ENCODE peak calls at places on chromosomes 4 and X, in four cellular contexts. D is ascending aorta; C is CD8-positive, alpha-beta memory T cell; Z is hepatocyte. P is an unnamed sample.

GRCh38 chr4:88891636-88892035 is 165.3 kb downstream of the FAM13A start:
- DNase-seq in C (no peak), Z (no peak), D (no peak), P (no peak)

GRCh38 chr4:96519291-96519690 is 679.4 kb downstream of the PDHA2 start:
- DNase-seq in C (no peak), D (no peak), Z (no peak), P (no peak)

GRCh38 chr4:186221624-186222023 is 5.7 kb upstream of the KLKB1 start:
- DNase-seq in C (no peak), D (no peak), Z (no peak), P (no peak)

GRCh38 chr4:1772869-1773538 is 20.1 kb upstream of the FGFR3 start:
- DNase-seq in C (no peak), Z (no peak), D (no peak), P (no peak)

GRCh38 chr4:141140271-141141205 is 7.3 kb upstream of the RNF150 start:
- DNase-seq in C (no peak), Z (no peak), D (no peak), P (no peak)

GRCh38 chrX:22795680-22796079 is 204.1 kb upstream of the DDX53 start:
- DNase-seq in D (no peak), C (no peak), Z (no peak), P (no peak)

GRCh38 chr4:169070895-169071218 is 60.8 kb upstream of the CBR4 start:
- DNase-seq in D (no peak), Z (peak; percentile 75), C (no peak), P (no peak)

GRCh38 chrX:132956421-132957210 is 1.8 kb downstream of the HS6ST2 start:
- DNase-seq in Z (peak; percentile 15), C (no peak), D (no peak), P (no peak)

GRCh38 chr4:967113-968104 is 6.0 kb downstream of the DGKQ start:
- DNase-seq in Z (no peak), C (no peak), D (peak; percentile 62), P (no peak)

GRCh38 chr4:30722916-30723270 is 2.7 kb downstream of the PCDH7 start:
- DNase-seq in Z (peak; percentile 14), C (no peak), D (no peak), P (no peak)
- H3K4me1 ChIP-seq in Z (no peaks in the 10 kb centered on the region), C (no peaks in the 10 kb centered on the region), D (no peaks in the 10 kb centered on the region), P (peaks cover 4% of the 10 kb centered on the region)

DNA sequence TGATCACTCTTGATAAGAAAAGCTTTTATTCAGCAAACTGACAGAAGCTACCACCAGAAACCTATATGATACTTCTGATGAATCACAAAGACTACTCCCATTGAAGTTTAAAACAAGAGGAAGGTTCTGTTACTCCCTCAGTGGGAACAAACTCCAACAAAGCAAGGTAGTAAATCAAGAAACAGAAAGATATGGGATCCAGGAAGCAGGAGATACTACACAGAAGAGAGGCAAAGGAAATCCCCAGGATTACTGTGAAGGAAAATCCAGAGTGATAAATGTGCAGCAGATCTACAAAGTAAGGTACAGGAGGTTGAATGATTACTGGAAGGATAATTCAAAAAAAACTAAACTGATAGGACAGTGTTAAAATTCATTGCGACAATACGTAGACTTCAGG is 222.4 kb downstream of the HHIP start:
- DNase-seq in C (no peak), Z (peak; percentile 20), D (no peak), P (no peak)
- H3K27ac ChIP-seq in C (no peak overlapping the region), Z (peak overlapping the region; percentile 70), D (no peak overlapping the region), P (no peak overlapping the region)

DNA sequence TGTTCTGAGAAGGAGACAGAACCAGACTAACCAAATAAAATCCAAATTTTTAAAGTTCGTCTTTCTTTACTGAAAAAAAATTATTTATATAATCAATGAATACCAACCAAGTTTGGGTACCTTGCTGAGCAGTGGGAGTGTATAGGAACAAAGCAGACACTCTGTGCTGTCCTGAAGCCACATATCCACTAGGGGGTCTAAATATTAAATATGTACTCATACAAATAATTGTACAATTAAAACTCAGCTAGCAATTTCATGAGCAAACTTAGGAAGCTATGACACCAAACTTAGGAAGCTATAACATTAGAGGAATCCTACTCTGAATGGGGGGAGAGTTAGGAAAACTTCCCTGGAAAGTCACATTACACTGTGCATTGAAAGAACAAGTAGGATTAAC is 582.0 kb upstream of the EPHA5 start:
- DNase-seq in C (no peak), D (no peak), Z (no peak), P (no peak)
- H3K9me3 ChIP-seq in C (no peaks in the 10 kb centered on the region), D (no peaks in the 10 kb centered on the region), Z (no peaks in the 10 kb centered on the region), P (no peaks in the 10 kb centered on the region)

GRCh38 chr4:26862381-26862915 is 1.8 kb downstream of the STIM2 start:
- DNase-seq in D (no peak), Z (no peak), C (no peak), P (no peak)

GRCh38 chr4:26860157-26860921 is at the start of gene STIM2:
- DNase-seq in Z (peak; percentile 98), D (peak; percentile 98), C (peak; percentile 99), P (peak; percentile 71)

GRCh38 chr4:26859762-26860156 is 882 bp upstream of the STIM2 start:
- DNase-seq in C (no peak), D (no peak), Z (no peak), P (no peak)

GRCh38 chr4:26861434-26862186 is 969 bp downstream of the STIM2 start:
- DNase-seq in C (peak; percentile 88), D (peak; percentile 68), Z (peak; percentile 74), P (peak; percentile 28)

DNA sequence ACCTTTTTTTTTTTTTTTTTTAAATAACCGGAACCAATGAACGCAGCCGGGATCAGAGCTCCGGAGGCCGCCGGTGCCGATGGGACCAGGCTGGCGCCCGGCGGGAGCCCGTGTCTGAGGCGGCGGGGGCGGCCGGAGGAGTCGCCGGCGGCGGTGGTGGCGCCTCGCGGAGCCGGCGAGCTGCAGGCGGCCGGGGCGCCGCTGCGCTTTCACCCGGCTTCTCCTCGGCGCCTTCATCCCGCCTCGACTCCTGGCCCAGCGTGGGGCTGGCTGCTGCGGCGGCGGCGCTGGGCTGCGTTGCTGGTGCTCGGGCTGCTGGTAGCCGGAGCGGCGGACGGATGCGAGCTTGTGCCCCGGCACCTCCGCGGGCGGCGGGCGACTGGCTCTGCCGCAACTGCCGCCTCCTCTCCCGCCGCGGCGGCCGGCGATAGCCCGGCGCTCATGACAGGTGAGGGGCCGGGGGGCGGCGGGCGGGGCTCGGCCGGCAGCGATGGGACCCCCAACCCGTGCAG is 337 bp downstream of the STIM2 start:
- DNase-seq in Z (peak; percentile 77), D (peak; percentile 80), C (peak; percentile 71), P (no peak)
- H3K4me1 ChIP-seq in Z (peaks cover 27% of the 10 kb centered on the region), D (peaks cover 20% of the 10 kb centered on the region), C (peaks cover 61% of the 10 kb centered on the region), P (peaks cover 68% of the 10 kb centered on the region)

P was measured in esophagus squamous epithelium.